ENCODE peak calls at places on chromosomes 7 and 10, in five cellular contexts. One of them, this sample, is unnamed.

GRCh38 chr7:128322040-128322643 is 21.6 kb downstream of the RBM28 start:
- DNase-seq in colonic mucosa: no peak
- DNase-seq in body of pancreas: no peak
- DNase-seq in IMR-90: peak; percentile 54
- DNase-seq in OCI-LY7: peak; percentile 41
- DNase-seq in this sample: no peak

GRCh38 chr10:15515207-15515606 is 144.1 kb upstream of the FAM171A1 start:
- DNase-seq in colonic mucosa: peak; percentile 27
- DNase-seq in body of pancreas: no peak
- DNase-seq in OCI-LY7: no peak
- DNase-seq in IMR-90: no peak
- DNase-seq in this sample: no peak

GRCh38 chr7:144738708-144739314 is 97.0 kb downstream of the TPK1 start:
- DNase-seq in colonic mucosa: no peak
- DNase-seq in IMR-90: no peak
- DNase-seq in OCI-LY7: peak; percentile 60
- DNase-seq in body of pancreas: peak; percentile 7
- DNase-seq in this sample: no peak

GRCh38 chr7:44103941-44104879 is at the start of gene AEBP1:
- DNase-seq in OCI-LY7: peak; percentile 68
- DNase-seq in body of pancreas: no peak
- DNase-seq in IMR-90: no peak
- DNase-seq in colonic mucosa: no peak
- DNase-seq in this sample: no peak

GRCh38 chr10:51369903-51370302 is 295.6 kb downstream of the PRKG1 start:
- DNase-seq in colonic mucosa: no peak
- DNase-seq in IMR-90: peak; percentile 79
- DNase-seq in OCI-LY7: no peak
- DNase-seq in body of pancreas: no peak
- DNase-seq in this sample: no peak

GRCh38 chr7:105680505-105681187 is 99.4 kb upstream of the EFCAB10 start:
- DNase-seq in OCI-LY7: no peak
- DNase-seq in body of pancreas: peak; percentile 36
- DNase-seq in colonic mucosa: peak; percentile 36
- DNase-seq in IMR-90: no peak
- DNase-seq in this sample: no peak

GRCh38 chr10:53597835-53598251 is 825.3 kb upstream of the MBL2 start:
- DNase-seq in colonic mucosa: no peak
- DNase-seq in body of pancreas: no peak
- DNase-seq in IMR-90: no peak
- DNase-seq in OCI-LY7: no peak
- DNase-seq in this sample: no peak

GRCh38 chr10:60848126-60848525 is 69.8 kb downstream of the CDK1 start:
- DNase-seq in colonic mucosa: no peak
- DNase-seq in body of pancreas: peak; percentile 10
- DNase-seq in OCI-LY7: no peak
- DNase-seq in IMR-90: peak; percentile 52
- DNase-seq in this sample: no peak

GRCh38 chr7:98284335-98285036 is 3.0 kb downstream of the BRI3 start:
- DNase-seq in colonic mucosa: peak; percentile 92
- DNase-seq in IMR-90: peak; percentile 42
- DNase-seq in OCI-LY7: no peak
- DNase-seq in body of pancreas: peak; percentile 85
- DNase-seq in this sample: no peak

GRCh38 chr7:2981103-2981480 is 62.6 kb downstream of the CARD11 start:
- DNase-seq in body of pancreas: no peak
- DNase-seq in OCI-LY7: no peak
- DNase-seq in colonic mucosa: no peak
- DNase-seq in IMR-90: no peak
- DNase-seq in this sample: no peak

GRCh38 chr7:2979276-2979675 is 64.4 kb downstream of the CARD11 start:
- DNase-seq in colonic mucosa: no peak
- DNase-seq in body of pancreas: no peak
- DNase-seq in IMR-90: no peak
- DNase-seq in OCI-LY7: peak; percentile 60
- DNase-seq in this sample: peak; percentile 62

GRCh38 chr7:2980406-2981102 is 63.1 kb downstream of the CARD11 start:
- DNase-seq in body of pancreas: no peak
- DNase-seq in IMR-90: no peak
- DNase-seq in OCI-LY7: peak; percentile 37
- DNase-seq in colonic mucosa: no peak
- DNase-seq in this sample: peak; percentile 34

GRCh38 chr7:2979951-2980350 is 63.7 kb downstream of the CARD11 start:
- DNase-seq in colonic mucosa: no peak
- DNase-seq in IMR-90: no peak
- DNase-seq in body of pancreas: no peak
- DNase-seq in OCI-LY7: no peak
- DNase-seq in this sample: no peak

GRCh38 chr7:2978403-2978802 is 65.3 kb downstream of the CARD11 start:
- DNase-seq in colonic mucosa: peak; percentile 64
- DNase-seq in body of pancreas: peak; percentile 69
- DNase-seq in IMR-90: no peak
- DNase-seq in OCI-LY7: peak; percentile 94
- DNase-seq in this sample: peak; percentile 95
- H3K4me3 ChIP-seq in colonic mucosa: no peak overlapping the region
- H3K4me3 ChIP-seq in body of pancreas: no peak overlapping the region
- H3K4me3 ChIP-seq in IMR-90: no peak overlapping the region
- H3K4me3 ChIP-seq in OCI-LY7: peak overlapping the region; percentile 73
- H3K4me3 ChIP-seq in this sample: peak overlapping the region; percentile 52

GRCh38 chr7:35727571-35727970 is 32.6 kb upstream of the HERPUD2 start:
- DNase-seq in colonic mucosa: no peak
- DNase-seq in OCI-LY7: peak; percentile 62
- DNase-seq in body of pancreas: no peak
- DNase-seq in IMR-90: no peak
- DNase-seq in this sample: peak; percentile 59
- TF ChIP-seq CTCF in colonic mucosa: no peak
- TF ChIP-seq CTCF in OCI-LY7: no peak
- TF ChIP-seq CTCF in body of pancreas: no peak
- TF ChIP-seq CTCF in IMR-90: no peak
- TF ChIP-seq CTCF in this sample: peak; percentile 27

GRCh38 chr10:110897184-110897583 is 21.8 kb downstream of the BBIP1 start:
- DNase-seq in IMR-90: no peak
- DNase-seq in body of pancreas: peak; percentile 41
- DNase-seq in colonic mucosa: no peak
- DNase-seq in OCI-LY7: no peak
- DNase-seq in this sample: no peak
- H3K36me3 ChIP-seq in IMR-90: peaks cover 13% of the 10 kb centered on the region
- H3K36me3 ChIP-seq in body of pancreas: peaks cover 41% of the 10 kb centered on the region
- H3K36me3 ChIP-seq in colonic mucosa: peaks cover 15% of the 10 kb centered on the region
- H3K36me3 ChIP-seq in OCI-LY7: peaks cover 84% of the 10 kb centered on the region
- H3K36me3 ChIP-seq in this sample: peaks cover 4% of the 10 kb centered on the region

DNA sequence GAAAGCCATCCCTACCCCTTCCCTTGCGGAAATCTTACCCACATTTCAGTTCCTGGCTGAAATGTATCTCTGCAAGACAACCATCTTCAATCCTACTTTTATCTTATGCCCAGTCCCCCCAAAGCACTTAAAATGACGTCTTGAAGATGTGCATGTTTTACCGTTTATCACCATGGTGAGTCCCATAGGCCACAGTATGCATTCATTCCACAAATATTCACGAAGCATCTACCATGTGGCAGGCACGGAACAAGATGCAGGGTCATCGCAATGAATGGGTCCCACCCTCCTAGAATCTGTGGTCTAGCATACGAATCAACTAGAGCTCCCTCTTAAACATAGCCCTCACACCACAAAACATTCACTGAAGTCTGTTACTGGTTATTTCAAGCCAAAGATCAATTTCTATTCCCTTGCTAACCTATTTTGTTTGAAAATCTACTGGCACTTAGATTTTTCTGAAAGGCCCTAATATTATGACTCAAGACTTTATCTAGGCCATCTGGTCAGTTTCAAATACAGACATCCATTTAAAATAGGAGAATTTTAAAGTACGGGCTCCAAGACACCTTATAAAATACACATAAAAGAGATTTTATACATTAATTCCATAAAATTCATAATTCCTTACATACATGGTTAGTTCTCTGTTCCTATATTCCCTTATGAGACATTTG is 99.4 kb downstream of the PARD3 start:
- DNase-seq in body of pancreas: no peak
- DNase-seq in colonic mucosa: no peak
- DNase-seq in IMR-90: no peak
- DNase-seq in OCI-LY7: no peak
- DNase-seq in this sample: no peak
- H3K4me3 ChIP-seq in body of pancreas: no peak overlapping the region
- H3K4me3 ChIP-seq in colonic mucosa: no peak overlapping the region
- H3K4me3 ChIP-seq in IMR-90: no peak overlapping the region
- H3K4me3 ChIP-seq in OCI-LY7: no peak overlapping the region
- H3K4me3 ChIP-seq in this sample: no peak overlapping the region

GRCh38 chr7:157874208-157874816 is 537.5 kb downstream of the DNAJB6 start:
- DNase-seq in body of pancreas: no peak
- DNase-seq in OCI-LY7: no peak
- DNase-seq in IMR-90: no peak
- DNase-seq in colonic mucosa: no peak
- DNase-seq in this sample: no peak

GRCh38 chr7:157874870-157875229 is 538.0 kb downstream of the DNAJB6 start:
- DNase-seq in body of pancreas: no peak
- DNase-seq in IMR-90: no peak
- DNase-seq in OCI-LY7: no peak
- DNase-seq in colonic mucosa: no peak
- DNase-seq in this sample: no peak

GRCh38 chr7:157876469-157877285 is 539.9 kb downstream of the DNAJB6 start:
- DNase-seq in OCI-LY7: no peak
- DNase-seq in body of pancreas: no peak
- DNase-seq in IMR-90: no peak
- DNase-seq in colonic mucosa: no peak
- DNase-seq in this sample: no peak

GRCh38 chr7:157873664-157874063 is 536.9 kb downstream of the DNAJB6 start:
- DNase-seq in OCI-LY7: no peak
- DNase-seq in colonic mucosa: no peak
- DNase-seq in IMR-90: no peak
- DNase-seq in body of pancreas: no peak
- DNase-seq in this sample: no peak

DNA sequence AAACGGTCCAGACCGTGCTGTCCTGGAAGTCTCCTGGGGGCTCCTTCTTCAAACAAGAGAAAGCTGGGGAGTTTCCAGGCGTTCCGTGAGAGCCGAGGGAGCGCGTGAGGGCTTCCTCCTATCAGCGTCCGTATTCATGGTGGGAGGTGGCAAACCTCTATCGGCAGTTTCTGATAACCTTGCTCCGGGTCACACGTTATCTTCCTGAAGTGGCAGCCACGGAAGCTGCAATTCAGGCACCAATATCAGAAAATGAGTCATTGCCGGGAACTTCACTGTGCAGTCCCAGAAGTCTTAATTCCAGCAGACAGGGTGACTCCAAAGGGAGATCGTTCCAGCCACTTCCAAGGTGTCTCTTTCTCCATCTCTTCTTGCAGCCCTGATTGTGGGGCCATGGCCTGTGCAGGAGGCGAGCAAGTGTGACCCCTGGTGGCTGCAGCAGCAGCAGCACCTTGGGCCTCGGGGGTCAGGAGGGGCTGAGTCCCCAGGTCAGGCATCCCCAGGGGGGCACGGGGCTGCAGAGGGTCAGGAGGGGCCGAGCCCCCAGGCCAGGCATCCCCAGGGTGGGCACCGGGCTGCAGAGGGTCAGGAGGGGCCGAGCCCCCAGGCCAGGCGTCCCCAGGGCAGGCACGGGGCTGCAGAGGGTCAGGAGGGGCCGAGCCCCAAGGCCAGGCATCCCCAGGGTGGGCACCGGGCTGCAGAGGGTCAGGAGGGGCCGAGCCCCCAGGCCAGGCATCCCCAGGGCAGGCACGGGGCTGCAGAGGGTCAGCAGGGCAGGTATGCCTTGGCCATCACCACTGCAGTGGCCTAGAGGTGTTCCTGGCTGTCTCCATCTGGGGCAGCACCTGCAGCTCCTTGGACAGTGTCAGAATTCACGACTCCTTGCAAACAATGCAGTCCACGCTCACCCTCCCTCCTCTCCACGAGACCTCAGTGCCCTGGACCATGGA is 538.7 kb downstream of the DNAJB6 start:
- DNase-seq in IMR-90: no peak
- DNase-seq in body of pancreas: no peak
- DNase-seq in OCI-LY7: peak; percentile 11
- DNase-seq in colonic mucosa: no peak
- DNase-seq in this sample: no peak
- TF ChIP-seq CTCF in IMR-90: no peak
- TF ChIP-seq CTCF in body of pancreas: no peak
- TF ChIP-seq CTCF in OCI-LY7: peak; percentile 77
- TF ChIP-seq CTCF in colonic mucosa: peak; percentile 46
- TF ChIP-seq CTCF in this sample: peak; percentile 18

GRCh38 chr7:150346922-150347321 is 5.5 kb upstream of the RARRES2 start:
- DNase-seq in IMR-90: no peak
- DNase-seq in OCI-LY7: no peak
- DNase-seq in colonic mucosa: no peak
- DNase-seq in body of pancreas: no peak
- DNase-seq in this sample: no peak
- H3K36me3 ChIP-seq in IMR-90: no peaks in the 10 kb centered on the region
- H3K36me3 ChIP-seq in OCI-LY7: no peaks in the 10 kb centered on the region
- H3K36me3 ChIP-seq in colonic mucosa: no peaks in the 10 kb centered on the region
- H3K36me3 ChIP-seq in body of pancreas: no peaks in the 10 kb centered on the region
- H3K36me3 ChIP-seq in this sample: no peaks in the 10 kb centered on the region

GRCh38 chr7:7157887-7158271 is 24.5 kb upstream of the C1GALT1 start:
- DNase-seq in body of pancreas: no peak
- DNase-seq in IMR-90: peak; percentile 53
- DNase-seq in OCI-LY7: no peak
- DNase-seq in colonic mucosa: no peak
- DNase-seq in this sample: no peak
- H3K4me3 ChIP-seq in body of pancreas: no peak overlapping the region
- H3K4me3 ChIP-seq in IMR-90: peak overlapping the region; percentile 4
- H3K4me3 ChIP-seq in OCI-LY7: no peak overlapping the region
- H3K4me3 ChIP-seq in colonic mucosa: no peak overlapping the region
- H3K4me3 ChIP-seq in this sample: peak overlapping the region; percentile 43